ENCODE peak calls at places on chromosomes 1 and 21, in five cellular contexts. T is H9, U is IMR-90, D is SJSA1, S is body of pancreas. I is an unnamed sample.

GRCh38 chr1:100926240-100926639 is 30.4 kb downstream of the SLC30A7 start:
- DNase-seq in S (no peak), D (no peak), U (no peak), T (no peak), I (no peak)

GRCh38 chr21:38823737-38824123 is 18.0 kb downstream of the ETS2 start:
- DNase-seq in T (no peak), S (no peak), U (no peak), D (no peak), I (no peak)

GRCh38 chr1:203586495-203586894 is 40.1 kb upstream of the ATP2B4 start:
- DNase-seq in D (no peak), U (no peak), T (no peak), S (no peak), I (no peak)

GRCh38 chr21:26865857-26866256 is 20.6 kb upstream of the ADAMTS1 start:
- DNase-seq in T (no peak), D (no peak), U (no peak), S (no peak), I (no peak)

GRCh38 chr1:2493691-2494322 is 17.7 kb downstream of the PLCH2 start:
- DNase-seq in D (no peak), S (no peak), U (no peak), T (no peak), I (no peak)

GRCh38 chr1:145997156-145998023 is 1.0 kb upstream of the TXNIP start:
- DNase-seq in D (peak; percentile 52), S (peak; percentile 53), U (no peak), T (no peak), I (peak; percentile 78)

GRCh38 chr1:245986404-245987221 is 520.5 kb downstream of the SMYD3 start:
- DNase-seq in T (no peak), D (no peak), U (peak; percentile 88), S (no peak), I (no peak)

GRCh38 chr1:7861452-7861851 is 8.6 kb upstream of the UTS2 start:
- DNase-seq in U (no peak), D (no peak), T (no peak), S (no peak), I (no peak)

GRCh38 chr1:48687271-48688045 is 89.2 kb downstream of the BEND5 start:
- DNase-seq in D (no peak), U (no peak), T (no peak), S (no peak), I (no peak)

GRCh38 chr1:82697965-82698364 is 897.2 kb downstream of the ADGRL2 start:
- DNase-seq in D (no peak), U (no peak), T (no peak), S (no peak), I (no peak)

GRCh38 chr1:29632436-29633270 is 396.3 kb downstream of the PTPRU start:
- DNase-seq in T (peak; percentile 20), D (peak; percentile 30), S (no peak), U (peak; percentile 33), I (no peak)

GRCh38 chr21:45405271-45405818 is 380 bp downstream of the COL18A1 start:
- DNase-seq in T (no peak), D (no peak), S (peak; percentile 41), U (peak; percentile 34), I (no peak)

GRCh38 chr1:59146651-59147358 is 150.1 kb upstream of the FGGY start:
- DNase-seq in S (peak; percentile 39), D (peak; percentile 81), T (peak; percentile 55), U (peak; percentile 28), I (peak; percentile 26)

GRCh38 chr1:152047954-152048640 is 11.3 kb upstream of the S100A11 start:
- DNase-seq in D (peak; percentile 98), U (peak; percentile 99), T (peak; percentile 94), S (peak; percentile 91), I (peak; percentile 96)

GRCh38 chr1:78045850-78046778 is at the start of gene GIPC2:
- DNase-seq in U (peak; percentile 18), T (peak; percentile 55), S (peak; percentile 55), D (no peak), I (peak; percentile 85)

GRCh38 chr21:34517491-34518245 is 5.7 kb upstream of the KCNE1 start:
- DNase-seq in U (no peak), D (no peak), T (no peak), S (no peak), I (peak; percentile 12)

GRCh38 chr1:206496131-206496793 is 11.1 kb upstream of the RASSF5 start:
- DNase-seq in U (no peak), S (peak; percentile 99), D (no peak), T (no peak), I (no peak)

DNA sequence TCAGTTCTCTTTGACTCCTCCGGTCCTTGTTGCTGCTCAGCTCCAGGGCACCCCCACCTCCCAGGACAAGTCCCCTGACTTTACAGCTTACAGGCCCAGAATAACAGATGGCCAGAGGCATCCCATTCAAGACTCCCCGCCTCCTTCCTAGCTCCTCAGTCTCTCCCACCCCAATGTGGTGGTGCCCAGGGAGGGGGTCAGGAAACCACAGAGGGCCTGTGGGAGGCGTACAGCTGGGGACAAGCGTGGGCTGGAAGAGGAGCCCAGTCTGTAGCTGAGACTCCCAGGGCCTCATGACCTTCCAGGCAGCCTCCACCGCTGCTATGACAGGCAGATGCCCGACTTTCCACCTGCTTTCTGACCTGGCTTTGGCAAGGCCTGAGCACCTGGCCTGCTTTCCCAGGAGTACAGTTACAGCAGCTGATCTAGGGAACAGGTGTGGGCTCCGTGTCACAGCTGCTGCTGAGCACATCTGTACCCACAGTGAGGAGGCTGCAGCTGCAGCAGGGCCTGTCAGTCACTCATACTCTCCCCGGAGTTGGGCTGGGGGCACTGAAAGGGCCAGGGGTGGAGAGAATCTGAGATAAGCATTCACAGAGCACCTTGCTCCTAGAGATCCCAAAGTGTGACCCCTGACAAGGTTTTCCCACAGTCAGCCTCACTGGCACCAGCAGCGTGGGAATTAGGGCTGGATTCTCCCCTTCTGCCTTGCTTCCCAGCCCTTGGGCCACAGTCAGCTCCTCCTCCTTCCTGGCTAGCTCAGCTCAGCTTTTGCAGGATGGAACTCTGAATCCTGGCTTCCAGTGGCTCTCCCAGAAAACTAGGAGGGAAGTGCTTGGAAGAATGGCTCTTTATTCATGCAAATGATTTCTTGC is 7.1 kb upstream of the NAV1 start:
- DNase-seq in U (no peak), S (peak; percentile 89), T (no peak), D (no peak), I (no peak)
- H3K4me1 ChIP-seq in U (peaks cover 18% of the 10 kb centered on the region), S (peaks cover 21% of the 10 kb centered on the region), T (peaks cover 5% of the 10 kb centered on the region), D (peaks cover 16% of the 10 kb centered on the region), I (no peaks in the 10 kb centered on the region)

GRCh38 chr1:54572236-54572850 is 24.3 kb downstream of the ACOT11 start:
- DNase-seq in T (no peak), U (no peak), D (no peak), S (no peak), I (no peak)
- H3K27ac ChIP-seq in T (no peak overlapping the region), U (no peak overlapping the region), D (no peak overlapping the region), S (no peak overlapping the region), I (no peak overlapping the region)

DNA sequence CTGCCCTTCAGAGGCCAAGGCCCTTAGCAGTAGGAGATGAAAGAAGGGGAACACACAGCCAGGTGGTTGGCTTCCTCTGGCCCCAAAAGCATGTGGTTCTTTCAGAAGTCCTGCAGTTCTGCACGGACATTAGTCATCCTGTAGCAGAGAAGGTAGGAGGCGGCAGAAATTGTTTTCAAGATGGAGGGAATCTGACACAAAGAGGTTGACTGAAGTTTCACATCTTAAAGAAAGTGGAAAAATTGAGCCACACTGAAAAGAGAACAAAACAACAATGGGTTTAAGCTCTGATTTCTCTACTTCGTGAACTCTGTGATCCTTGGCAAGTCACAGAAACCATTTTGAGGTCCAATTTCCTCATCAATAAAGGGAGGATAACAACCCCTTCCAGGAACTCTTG is 125.3 kb upstream of the DNAH14 start:
- DNase-seq in T (no peak), U (no peak), S (no peak), D (no peak), I (no peak)
- H3K4me1 ChIP-seq in T (peaks cover 10% of the 10 kb centered on the region), U (no peaks in the 10 kb centered on the region), S (no peaks in the 10 kb centered on the region), D (no peaks in the 10 kb centered on the region), I (no peaks in the 10 kb centered on the region)

DNA sequence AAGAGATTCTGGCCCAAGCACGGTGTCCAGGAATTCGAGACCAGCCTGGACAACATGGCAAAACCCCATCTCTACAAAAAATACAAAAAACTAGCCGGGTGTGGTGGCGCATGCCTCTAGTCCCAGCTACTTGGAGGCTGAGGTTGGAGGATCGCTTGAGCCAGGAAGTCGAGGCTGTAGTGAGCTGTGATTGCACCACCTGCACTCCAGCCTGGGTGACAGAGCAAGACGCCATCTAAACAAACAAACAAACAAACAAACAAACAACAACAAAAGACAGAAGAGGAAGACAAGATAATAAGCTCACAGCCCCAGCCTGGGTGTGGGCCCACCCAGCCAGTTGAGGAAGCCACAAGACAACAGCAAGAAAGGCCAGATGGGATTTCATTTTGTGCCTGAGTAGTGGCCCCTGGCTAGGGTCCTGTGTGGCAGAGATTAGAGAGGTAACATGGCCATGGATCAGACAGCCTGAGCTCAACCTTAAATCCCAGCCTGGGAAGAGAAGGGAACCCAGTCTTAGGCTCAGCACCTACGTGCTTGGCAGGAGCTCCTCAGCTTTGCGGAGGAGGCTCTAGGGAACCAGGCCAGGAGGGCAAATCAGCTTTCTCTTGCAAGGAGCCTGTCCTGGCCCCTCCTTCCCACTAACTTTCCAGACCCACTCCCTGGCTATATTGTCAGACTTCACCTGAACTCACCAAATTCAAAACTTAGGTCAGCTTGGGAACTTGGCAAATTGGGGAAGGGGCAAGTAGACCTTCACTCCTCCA is 4.9 kb upstream of the BEST4 start:
- DNase-seq in S (peak; percentile 4), U (no peak), D (no peak), T (no peak), I (no peak)
- H3K27ac ChIP-seq in S (no peak overlapping the region), U (no peak overlapping the region), D (no peak overlapping the region), T (no peak overlapping the region), I (no peak overlapping the region)

DNA sequence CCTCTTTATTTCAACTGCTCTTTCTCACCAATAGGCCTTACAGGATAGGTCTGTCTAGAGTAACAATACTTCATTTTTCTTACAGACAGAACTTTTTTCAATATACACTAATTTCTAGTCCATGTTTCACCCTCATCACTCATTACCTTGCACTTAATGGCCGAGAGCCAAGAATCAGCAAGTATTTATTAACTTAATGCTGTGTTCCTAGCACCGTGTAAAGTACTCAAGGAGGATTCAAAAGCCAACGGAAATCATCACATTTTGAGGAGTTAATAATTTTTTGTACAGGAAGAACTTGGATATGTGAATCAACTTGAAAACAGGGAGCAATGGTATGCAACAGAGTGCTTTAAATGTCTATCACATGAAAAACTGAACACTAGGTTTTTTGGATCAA is 102.0 kb downstream of the PTPN14 start:
- DNase-seq in S (no peak), D (no peak), U (no peak), T (no peak), I (no peak)
- H3K4me1 ChIP-seq in S (peaks cover 5% of the 10 kb centered on the region), D (peaks cover 61% of the 10 kb centered on the region), U (peaks cover 20% of the 10 kb centered on the region), T (peaks cover 24% of the 10 kb centered on the region), I (no peaks in the 10 kb centered on the region)

DNA sequence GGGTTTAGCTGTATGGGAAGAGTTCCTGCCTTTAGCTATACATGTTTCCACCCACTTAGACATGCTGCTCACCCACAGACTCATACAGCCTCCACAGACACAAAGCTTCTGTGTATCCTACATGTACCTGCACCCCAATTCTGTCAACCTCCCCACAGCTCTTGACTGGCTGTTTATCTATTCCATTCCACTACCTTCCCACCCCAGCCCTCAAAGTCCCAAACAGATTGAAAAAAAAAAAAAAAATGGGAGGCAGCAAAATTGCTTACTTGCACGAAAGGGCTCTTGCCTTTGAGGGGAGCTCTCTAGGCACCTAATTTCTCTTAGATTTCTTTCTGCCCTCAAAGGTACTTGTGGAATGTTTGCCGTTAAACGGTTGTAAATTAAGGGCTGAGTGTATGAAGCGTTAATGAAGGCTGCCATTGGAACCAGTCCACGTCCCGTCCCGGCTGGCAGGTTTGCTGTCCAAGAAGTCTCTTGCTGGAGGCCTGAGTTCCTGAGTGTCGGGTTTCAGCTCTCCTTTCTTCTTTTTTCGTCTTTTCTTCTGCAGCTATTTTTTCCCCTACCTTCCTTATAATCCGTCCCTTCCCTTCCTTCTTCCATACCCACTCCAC is 43.6 kb downstream of the PBX1 start:
- DNase-seq in D (no peak), S (peak; percentile 81), U (peak; percentile 52), T (peak; percentile 72), I (peak; percentile 47)
- H3K27ac ChIP-seq in D (peak overlapping the region; percentile 42), S (peak overlapping the region; percentile 82), U (peak overlapping the region; percentile 44), T (peak overlapping the region; percentile 94), I (no peak overlapping the region)

I was measured in small intestine.